ENCODE peak calls at places on chromosome 17, in four cellular contexts. Z, Q, I and B are unnamed samples.

GRCh38 chr17:39629894-39630293 is 3.1 kb downstream of the PPP1R1B start:
- DNase-seq in Z (no peak), Q (no peak), I (no peak), B (no peak)

GRCh38 chr17:7328009-7328408 is 1.1 kb downstream of the NEURL4 start:
- DNase-seq in Z (no peak), Q (no peak), I (no peak), B (no peak)

GRCh38 chr17:40984226-40984625 is at the start of gene KRT40:
- DNase-seq in Z (no peak), Q (no peak), I (no peak), B (no peak)

GRCh38 chr17:81027591-81028505 is 7.1 kb upstream of the BAIAP2 start:
- DNase-seq in Z (no peak), Q (no peak), I (no peak), B (no peak)

GRCh38 chr17:78719630-78720298 is 62.3 kb downstream of the CYTH1 start:
- DNase-seq in Z (no peak), Q (no peak), I (no peak), B (no peak)

GRCh38 chr17:36935681-36936454 is 1.4 kb upstream of the LHX1 start:
- DNase-seq in Z (no peak), Q (no peak), I (no peak), B (peak)

GRCh38 chr17:67278363-67278762 is 33.4 kb upstream of the HELZ start:
- DNase-seq in Z (no peak), Q (no peak), I (no peak), B (no peak)

GRCh38 chr17:58534901-58535421 is 20.5 kb upstream of the MTMR4 start:
- DNase-seq in Z (peak), Q (no peak), I (no peak), B (no peak)

GRCh38 chr17:40310882-40311391 is 2.0 kb downstream of the RARA start:
- DNase-seq in Z (no peak), Q (no peak), I (no peak), B (peak)

GRCh38 chr17:75456417-75457046 is at the start of gene TMEM94:
- DNase-seq in Z (peak), Q (peak), I (peak), B (peak)

GRCh38 chr17:44345497-44346026 is 460 bp downstream of the GRN start:
- DNase-seq in Z (no peak), Q (no peak), I (peak), B (no peak)

GRCh38 chr17:19646788-19647696 is 1.5 kb upstream of the ALDH3A2 start:
- DNase-seq in Z (no peak), Q (no peak), I (peak), B (no peak)

GRCh38 chr17:37527249-37527851 is 37.7 kb downstream of the DUSP14 start:
- DNase-seq in Z (peak), Q (no peak), I (no peak), B (peak)

GRCh38 chr17:27545562-27546229 is 85.3 kb upstream of the LGALS9 start:
- DNase-seq in Z (no peak), Q (no peak), I (no peak), B (no peak)

GRCh38 chr17:72123964-72124791 is 3.4 kb downstream of the SOX9 start:
- DNase-seq in Z (no peak), Q (no peak), I (no peak), B (no peak)

GRCh38 chr17:29977836-29978235 is 36.4 kb downstream of the EFCAB5 start:
- DNase-seq in Z (no peak), Q (no peak), I (no peak), B (no peak)

GRCh38 chr17:55969577-55969976 is 183.7 kb upstream of the ANKFN1 start:
- DNase-seq in Z (peak), Q (no peak), I (no peak), B (no peak)

GRCh38 chr17:20120835-20121234 is 111.7 kb downstream of the SPECC1 start:
- DNase-seq in Z (no peak), Q (no peak), I (no peak), B (no peak)

GRCh38 chr17:27888945-27889344 is 4.2 kb downstream of the LYRM9 start:
- DNase-seq in Z (no peak), Q (no peak), I (no peak), B (no peak)

GRCh38 chr17:32558997-32559650 is 72.3 kb downstream of the CDK5R1 start:
- DNase-seq in Z (peak), Q (no peak), I (no peak), B (peak)

GRCh38 chr17:70552230-70552981 is 383.1 kb downstream of the KCNJ2 start:
- DNase-seq in Z (peak), Q (no peak), I (no peak), B (peak)

GRCh38 chr17:20092292-20092867 is 83.2 kb downstream of the SPECC1 start:
- DNase-seq in Z (no peak), Q (no peak), I (no peak), B (no peak)

GRCh38 chr17:64128787-64129514 is 993 bp downstream of the ERN1 start:
- DNase-seq in Z (peak), Q (no peak), I (peak), B (no peak)

GRCh38 chr17:73390221-73390620 is 78.4 kb upstream of the CDC42EP4 start:
- DNase-seq in Z (no peak), Q (no peak), I (no peak), B (no peak)

GRCh38 chr17:33523577-33523981 is 230.5 kb upstream of the ASIC2 start:
- DNase-seq in Z (no peak), Q (no peak), I (no peak), B (no peak)

GRCh38 chr17:63528183-63528582 is 5.0 kb downstream of the KCNH6 start:
- DNase-seq in Z (no peak), Q (no peak), I (no peak), B (no peak)

GRCh38 chr17:29929006-29929543 is 953 bp downstream of the SSH2 start:
- DNase-seq in Z (peak), Q (no peak), I (no peak), B (no peak)

GRCh38 chr17:58679263-58680037 is 12.4 kb downstream of the TEX14 start:
- DNase-seq in Z (peak), Q (no peak), I (no peak), B (no peak)

GRCh38 chr17:42748906-42749798 is 4.3 kb upstream of the EZH1 start:
- DNase-seq in Z (no peak), Q (no peak), I (no peak), B (no peak)

GRCh38 chr17:42744283-42744805 is 496 bp downstream of the EZH1 start:
- DNase-seq in Z (peak), Q (peak), I (peak), B (peak)

GRCh38 chr17:42743595-42744282 is 1.1 kb downstream of the EZH1 start:
- DNase-seq in Z (peak), Q (no peak), I (no peak), B (no peak)

GRCh38 chr17:42748202-42748905 is 3.5 kb upstream of the EZH1 start:
- DNase-seq in Z (no peak), Q (no peak), I (peak), B (no peak)

GRCh38 chr17:42744806-42745617 is at the start of gene EZH1:
- DNase-seq in Z (peak), Q (peak), I (peak), B (peak)
- TF ChIP-seq CTCF in Z (no peak), Q (no peak), I (no peak), B (no peak)

GRCh38 chr17:10276436-10276835 is 78.0 kb upstream of the GAS7 start:
- DNase-seq in Z (no peak), Q (no peak), I (no peak), B (no peak)
- TF ChIP-seq CTCF in Z (no peak), Q (no peak), I (no peak), B (no peak)

GRCh38 chr17:50573866-50574571 is 13.5 kb downstream of the CACNA1G start:
- DNase-seq in Z (no peak), Q (no peak), I (no peak), B (no peak)

GRCh38 chr17:50576864-50577263 is 16.3 kb downstream of the CACNA1G start:
- DNase-seq in Z (no peak), Q (no peak), I (no peak), B (no peak)

GRCh38 chr17:50578173-50578572 is 17.7 kb downstream of the CACNA1G start:
- DNase-seq in Z (no peak), Q (no peak), I (no peak), B (no peak)

GRCh38 chr17:50577451-50577954 is 17.0 kb downstream of the CACNA1G start:
- DNase-seq in Z (no peak), Q (no peak), I (no peak), B (no peak)

DNA sequence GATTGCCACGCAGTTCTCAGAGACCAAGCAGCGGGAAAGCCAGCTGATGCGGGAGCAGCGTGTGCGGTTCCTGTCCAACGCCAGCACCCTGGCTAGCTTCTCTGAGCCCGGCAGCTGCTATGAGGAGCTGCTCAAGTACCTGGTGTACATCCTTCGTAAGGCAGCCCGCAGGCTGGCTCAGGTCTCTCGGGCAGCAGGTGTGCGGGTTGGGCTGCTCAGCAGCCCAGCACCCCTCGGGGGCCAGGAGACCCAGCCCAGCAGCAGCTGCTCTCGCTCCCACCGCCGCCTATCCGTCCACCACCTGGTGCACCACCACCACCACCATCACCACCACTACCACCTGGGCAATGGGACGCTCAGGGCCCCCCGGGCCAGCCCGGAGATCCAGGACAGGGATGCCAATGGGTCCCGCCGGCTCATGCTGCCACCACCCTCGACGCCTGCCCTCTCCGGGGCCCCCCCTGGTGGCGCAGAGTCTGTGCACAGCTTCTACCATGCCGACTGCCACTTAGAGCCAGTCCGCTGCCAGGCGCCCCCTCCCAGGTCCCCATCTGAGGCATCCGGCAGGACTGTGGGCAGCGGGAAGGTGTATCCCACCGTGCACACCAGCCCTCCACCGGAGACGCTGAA is 15.2 kb downstream of the CACNA1G start:
- DNase-seq in Z (no peak), Q (no peak), I (no peak), B (no peak)
- TF ChIP-seq CTCF in Z (no peak), Q (no peak), I (no peak), B (no peak)

GRCh38 chr17:2171725-2172446 is 117.0 kb downstream of the HIC1 start:
- DNase-seq in Z (no peak), Q (no peak), I (peak), B (no peak)

GRCh38 chr17:2173005-2173404 is 118.1 kb downstream of the HIC1 start:
- DNase-seq in Z (no peak), Q (no peak), I (peak), B (no peak)

GRCh38 chr17:2174048-2174447 is 119.1 kb downstream of the HIC1 start:
- DNase-seq in Z (no peak), Q (no peak), I (no peak), B (no peak)

GRCh38 chr17:2172447-2172938 is 117.6 kb downstream of the HIC1 start:
- DNase-seq in Z (no peak), Q (no peak), I (peak), B (no peak)

DNA sequence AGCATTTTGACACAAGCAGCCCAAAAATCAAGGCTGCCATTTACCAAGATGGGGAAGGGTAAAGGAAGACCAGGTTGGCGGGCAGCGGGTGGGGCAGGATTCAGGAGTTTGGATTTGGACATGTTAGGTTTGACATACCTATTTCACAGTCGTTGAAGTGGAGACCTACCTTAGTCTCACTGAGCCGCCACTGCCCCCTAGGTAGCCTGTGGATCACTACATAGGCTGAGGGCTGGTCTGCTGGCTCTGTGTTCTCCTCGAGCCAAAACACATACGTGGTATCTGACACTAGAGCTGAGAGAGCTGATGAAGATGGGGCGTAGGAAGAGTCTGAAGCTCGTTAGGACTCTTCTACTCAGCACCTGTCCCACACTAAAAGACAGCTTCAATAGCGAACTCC is 115.1 kb downstream of the HIC1 start:
- DNase-seq in Z (no peak), Q (no peak), I (no peak), B (peak)
- TF ChIP-seq CTCF in Z (no peak), Q (no peak), I (no peak), B (peak)